ENCODE peak calls at places on chromosomes 1 and 21, in eight cellular contexts. One of them, this sample, is unnamed.
A peak's percentile ranks its signal among the peaks of the same experiment; 100 is the strongest.

GRCh38 chr1:97252076-97252475 is 530.5 kb downstream of the PTBP2 start:
- DNase-seq in SK-N-SH: no peak
- DNase-seq in ovary: no peak
- DNase-seq in tibial nerve: peak; percentile 12
- DNase-seq in esophagus muscularis mucosa: no peak
- DNase-seq in suprapubic skin: peak; percentile 81
- DNase-seq in H1: no peak
- DNase-seq in K562: no peak
- DNase-seq in this sample: no peak

GRCh38 chr1:89085781-89086180 is 20.8 kb upstream of the GBP1 start:
- DNase-seq in SK-N-SH: peak; percentile 62
- DNase-seq in ovary: no peak
- DNase-seq in tibial nerve: no peak
- DNase-seq in esophagus muscularis mucosa: no peak
- DNase-seq in suprapubic skin: no peak
- DNase-seq in H1: no peak
- DNase-seq in K562: peak; percentile 56
- DNase-seq in this sample: peak; percentile 38

GRCh38 chr1:2526824-2527552 is 592 bp upstream of the PANK4 start:
- DNase-seq in SK-N-SH: no peak
- DNase-seq in ovary: no peak
- DNase-seq in tibial nerve: no peak
- DNase-seq in esophagus muscularis mucosa: no peak
- DNase-seq in suprapubic skin: no peak
- DNase-seq in H1: no peak
- DNase-seq in K562: no peak
- DNase-seq in this sample: no peak

GRCh38 chr21:42404534-42404933 is 832 bp downstream of the UBASH3A start:
- DNase-seq in SK-N-SH: no peak
- DNase-seq in ovary: no peak
- DNase-seq in tibial nerve: no peak
- DNase-seq in esophagus muscularis mucosa: no peak
- DNase-seq in suprapubic skin: no peak
- DNase-seq in H1: no peak
- DNase-seq in K562: peak; percentile 40
- DNase-seq in this sample: no peak

GRCh38 chr1:45752441-45753052 is 2.1 kb upstream of the IPP start:
- DNase-seq in SK-N-SH: no peak
- DNase-seq in ovary: no peak
- DNase-seq in tibial nerve: no peak
- DNase-seq in esophagus muscularis mucosa: no peak
- DNase-seq in suprapubic skin: no peak
- DNase-seq in H1: no peak
- DNase-seq in K562: no peak
- DNase-seq in this sample: no peak

GRCh38 chr1:151290709-151291303 is 8.7 kb downstream of the ZNF687 start:
- DNase-seq in SK-N-SH: no peak
- DNase-seq in ovary: no peak
- DNase-seq in tibial nerve: no peak
- DNase-seq in esophagus muscularis mucosa: no peak
- DNase-seq in suprapubic skin: no peak
- DNase-seq in H1: no peak
- DNase-seq in K562: no peak
- DNase-seq in this sample: no peak

GRCh38 chr1:14970799-14971141 is 182.8 kb upstream of the TMEM51 start:
- DNase-seq in SK-N-SH: no peak
- DNase-seq in ovary: no peak
- DNase-seq in tibial nerve: no peak
- DNase-seq in esophagus muscularis mucosa: no peak
- DNase-seq in suprapubic skin: no peak
- DNase-seq in H1: no peak
- DNase-seq in K562: no peak
- DNase-seq in this sample: no peak

GRCh38 chr1:78254517-78254916 is 208.8 kb downstream of the GIPC2 start:
- DNase-seq in SK-N-SH: no peak
- DNase-seq in ovary: no peak
- DNase-seq in tibial nerve: no peak
- DNase-seq in esophagus muscularis mucosa: no peak
- DNase-seq in suprapubic skin: no peak
- DNase-seq in H1: no peak
- DNase-seq in K562: no peak
- DNase-seq in this sample: no peak

GRCh38 chr1:234544094-234544579 is 65.2 kb upstream of the TARBP1 start:
- DNase-seq in SK-N-SH: peak; percentile 86
- DNase-seq in ovary: peak; percentile 88
- DNase-seq in tibial nerve: peak; percentile 82
- DNase-seq in esophagus muscularis mucosa: no peak
- DNase-seq in suprapubic skin: no peak
- DNase-seq in H1: no peak
- DNase-seq in K562: peak; percentile 65
- DNase-seq in this sample: peak; percentile 58

GRCh38 chr1:220371324-220371723 is 99.1 kb upstream of the RAB3GAP2 start:
- DNase-seq in SK-N-SH: no peak
- DNase-seq in ovary: no peak
- DNase-seq in tibial nerve: no peak
- DNase-seq in esophagus muscularis mucosa: peak; percentile 79
- DNase-seq in suprapubic skin: no peak
- DNase-seq in H1: no peak
- DNase-seq in K562: peak; percentile 20
- DNase-seq in this sample: no peak

GRCh38 chr1:224447251-224447650 is 12.7 kb upstream of the WDR26 start:
- DNase-seq in SK-N-SH: no peak
- DNase-seq in ovary: no peak
- DNase-seq in tibial nerve: peak; percentile 48
- DNase-seq in esophagus muscularis mucosa: no peak
- DNase-seq in suprapubic skin: no peak
- DNase-seq in H1: no peak
- DNase-seq in K562: no peak
- DNase-seq in this sample: no peak

GRCh38 chr21:29218749-29219148 is 80.0 kb upstream of the BACH1 start:
- DNase-seq in SK-N-SH: no peak
- DNase-seq in ovary: no peak
- DNase-seq in tibial nerve: no peak
- DNase-seq in esophagus muscularis mucosa: no peak
- DNase-seq in suprapubic skin: no peak
- DNase-seq in H1: no peak
- DNase-seq in K562: no peak
- DNase-seq in this sample: no peak

GRCh38 chr1:198483006-198483405 is 57.5 kb downstream of the ATP6V1G3 start:
- DNase-seq in SK-N-SH: no peak
- DNase-seq in ovary: no peak
- DNase-seq in tibial nerve: no peak
- DNase-seq in esophagus muscularis mucosa: no peak
- DNase-seq in suprapubic skin: no peak
- DNase-seq in H1: no peak
- DNase-seq in K562: no peak
- DNase-seq in this sample: no peak

GRCh38 chr1:182633657-182634281 is 29.6 kb upstream of the RGS16 start:
- DNase-seq in SK-N-SH: peak; percentile 52
- DNase-seq in ovary: no peak
- DNase-seq in tibial nerve: no peak
- DNase-seq in esophagus muscularis mucosa: no peak
- DNase-seq in suprapubic skin: no peak
- DNase-seq in H1: no peak
- DNase-seq in K562: no peak
- DNase-seq in this sample: no peak

GRCh38 chr1:225848044-225848955 is 33.9 kb downstream of the TMEM63A start:
- DNase-seq in SK-N-SH: no peak
- DNase-seq in ovary: no peak
- DNase-seq in tibial nerve: no peak
- DNase-seq in esophagus muscularis mucosa: no peak
- DNase-seq in suprapubic skin: no peak
- DNase-seq in H1: no peak
- DNase-seq in K562: no peak
- DNase-seq in this sample: no peak

GRCh38 chr1:243924188-243924587 is 74.1 kb upstream of the AKT3 start:
- DNase-seq in SK-N-SH: no peak
- DNase-seq in ovary: no peak
- DNase-seq in tibial nerve: no peak
- DNase-seq in esophagus muscularis mucosa: no peak
- DNase-seq in suprapubic skin: no peak
- DNase-seq in H1: no peak
- DNase-seq in K562: no peak
- DNase-seq in this sample: no peak

GRCh38 chr1:13224480-13225060 is 1.4 kb downstream of the PRAMEF18 start:
- DNase-seq in SK-N-SH: no peak
- DNase-seq in ovary: no peak
- DNase-seq in tibial nerve: peak; percentile 4
- DNase-seq in esophagus muscularis mucosa: peak; percentile 92
- DNase-seq in suprapubic skin: no peak
- DNase-seq in H1: peak; percentile 10
- DNase-seq in K562: no peak
- DNase-seq in this sample: peak; percentile 23

GRCh38 chr1:66532798-66533783 is 862 bp upstream of the SGIP1 start:
- DNase-seq in SK-N-SH: peak; percentile 53
- DNase-seq in ovary: peak; percentile 8
- DNase-seq in tibial nerve: no peak
- DNase-seq in esophagus muscularis mucosa: no peak
- DNase-seq in suprapubic skin: no peak
- DNase-seq in H1: peak; percentile 62
- DNase-seq in K562: peak; percentile 14
- DNase-seq in this sample: no peak

GRCh38 chr1:90835661-90836344 is 118.7 kb upstream of the BARHL2 start:
- DNase-seq in SK-N-SH: no peak
- DNase-seq in ovary: no peak
- DNase-seq in tibial nerve: no peak
- DNase-seq in esophagus muscularis mucosa: no peak
- DNase-seq in suprapubic skin: no peak
- DNase-seq in H1: peak; percentile 80
- DNase-seq in K562: no peak
- DNase-seq in this sample: no peak

GRCh38 chr1:214354440-214355148 is 73.6 kb downstream of the SMYD2 start:
- DNase-seq in SK-N-SH: peak; percentile 50
- DNase-seq in ovary: no peak
- DNase-seq in tibial nerve: no peak
- DNase-seq in esophagus muscularis mucosa: no peak
- DNase-seq in suprapubic skin: no peak
- DNase-seq in H1: no peak
- DNase-seq in K562: no peak
- DNase-seq in this sample: no peak

GRCh38 chr1:11851171-11851570 is 3.6 kb upstream of the NPPA start:
- DNase-seq in SK-N-SH: no peak
- DNase-seq in ovary: no peak
- DNase-seq in tibial nerve: no peak
- DNase-seq in esophagus muscularis mucosa: no peak
- DNase-seq in suprapubic skin: no peak
- DNase-seq in H1: no peak
- DNase-seq in K562: no peak
- DNase-seq in this sample: no peak
- TF ChIP-seq EP300 in SK-N-SH: no peak
- TF ChIP-seq EP300 in ovary: no peak
- TF ChIP-seq EP300 in tibial nerve: no peak
- TF ChIP-seq EP300 in esophagus muscularis mucosa: no peak
- TF ChIP-seq EP300 in suprapubic skin: no peak
- TF ChIP-seq EP300 in H1: no peak
- TF ChIP-seq EP300 in K562: no peak
- TF ChIP-seq EP300 in this sample: no peak

DNA sequence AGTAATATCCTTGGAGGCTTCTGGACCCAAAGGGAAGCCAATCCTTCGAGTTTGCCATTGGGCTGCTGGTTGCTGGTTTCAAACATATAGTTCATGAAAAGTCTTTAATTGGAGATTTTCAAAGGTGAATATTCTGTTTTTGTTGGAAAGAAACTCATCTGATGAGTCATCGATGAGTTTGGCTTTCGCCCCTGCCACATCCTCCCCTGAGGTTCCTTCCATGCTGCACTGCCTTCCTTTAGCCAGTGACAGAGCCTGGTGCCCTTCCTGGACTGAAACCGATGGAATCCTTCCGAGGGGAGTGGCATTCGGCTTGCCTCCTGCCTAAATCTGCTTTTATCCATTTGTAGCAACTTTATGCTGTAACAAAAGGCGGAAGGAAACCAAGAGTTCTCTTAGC is 550.0 kb downstream of the KIF26B start:
- DNase-seq in SK-N-SH: no peak
- DNase-seq in ovary: no peak
- DNase-seq in tibial nerve: no peak
- DNase-seq in esophagus muscularis mucosa: no peak
- DNase-seq in suprapubic skin: no peak
- DNase-seq in H1: no peak
- DNase-seq in K562: no peak
- DNase-seq in this sample: no peak
- TF ChIP-seq EP300 in SK-N-SH: no peak
- TF ChIP-seq EP300 in ovary: no peak
- TF ChIP-seq EP300 in tibial nerve: no peak
- TF ChIP-seq EP300 in esophagus muscularis mucosa: no peak
- TF ChIP-seq EP300 in suprapubic skin: no peak
- TF ChIP-seq EP300 in H1: no peak
- TF ChIP-seq EP300 in K562: no peak
- TF ChIP-seq EP300 in this sample: no peak

DNA sequence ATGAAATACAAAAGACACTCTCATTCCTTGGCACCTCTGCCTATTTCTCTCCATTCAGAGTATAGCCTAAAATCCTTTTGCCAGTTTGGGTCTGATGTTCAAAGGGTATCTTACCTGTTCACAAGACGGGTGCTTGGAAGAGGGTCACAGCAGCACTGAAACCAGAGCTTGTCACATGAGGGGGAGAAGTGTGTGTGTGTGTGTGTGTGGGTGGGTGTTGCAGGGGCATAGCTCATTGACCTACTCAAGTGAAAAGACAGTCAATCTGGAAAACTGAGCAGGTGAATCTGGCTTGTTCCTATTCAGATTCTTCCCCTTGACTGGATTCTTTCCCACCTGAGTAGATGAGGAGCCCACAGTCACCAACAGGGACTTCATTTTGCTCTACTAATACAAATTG is 63.9 kb downstream of the KCTD3 start:
- DNase-seq in SK-N-SH: no peak
- DNase-seq in ovary: no peak
- DNase-seq in tibial nerve: no peak
- DNase-seq in esophagus muscularis mucosa: no peak
- DNase-seq in suprapubic skin: no peak
- DNase-seq in H1: no peak
- DNase-seq in K562: no peak
- DNase-seq in this sample: no peak
- TF ChIP-seq EP300 in SK-N-SH: no peak
- TF ChIP-seq EP300 in ovary: no peak
- TF ChIP-seq EP300 in tibial nerve: no peak
- TF ChIP-seq EP300 in esophagus muscularis mucosa: no peak
- TF ChIP-seq EP300 in suprapubic skin: no peak
- TF ChIP-seq EP300 in H1: no peak
- TF ChIP-seq EP300 in K562: no peak
- TF ChIP-seq EP300 in this sample: no peak

DNA sequence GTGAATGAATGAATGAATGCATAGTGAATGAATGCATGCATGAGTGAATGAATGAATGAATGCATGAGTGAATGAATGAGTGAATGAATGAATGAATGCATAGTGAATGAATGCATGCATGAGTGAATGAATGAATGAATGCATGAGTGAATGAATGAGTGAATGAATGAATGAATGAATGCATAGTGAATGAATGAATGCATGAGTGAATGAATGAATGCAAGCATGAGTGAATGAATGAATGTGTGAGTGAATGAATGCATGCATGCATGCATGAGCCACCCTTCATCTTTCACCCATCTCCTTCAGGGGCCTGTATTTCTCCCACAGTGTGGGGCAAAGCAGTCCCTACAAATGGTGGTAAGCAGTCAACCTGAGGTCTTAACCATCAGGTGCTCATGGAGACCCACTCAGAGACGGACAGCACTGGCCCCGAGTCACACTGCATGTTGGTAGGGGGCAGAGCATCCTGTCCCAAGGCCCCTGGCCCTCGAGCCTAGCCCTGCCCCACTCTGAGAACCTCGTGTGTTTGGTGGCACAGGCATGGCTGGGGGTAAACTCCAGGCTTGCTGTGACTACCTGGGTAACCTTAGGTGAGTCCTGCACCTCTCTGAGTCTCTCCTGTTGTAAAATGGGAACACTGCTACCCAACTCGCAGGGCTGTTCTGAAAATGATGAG is 28.0 kb upstream of the PAX7 start:
- DNase-seq in SK-N-SH: no peak
- DNase-seq in ovary: no peak
- DNase-seq in tibial nerve: no peak
- DNase-seq in esophagus muscularis mucosa: no peak
- DNase-seq in suprapubic skin: no peak
- DNase-seq in H1: no peak
- DNase-seq in K562: no peak
- DNase-seq in this sample: no peak
- TF ChIP-seq EP300 in SK-N-SH: no peak
- TF ChIP-seq EP300 in ovary: no peak
- TF ChIP-seq EP300 in tibial nerve: no peak
- TF ChIP-seq EP300 in esophagus muscularis mucosa: no peak
- TF ChIP-seq EP300 in suprapubic skin: no peak
- TF ChIP-seq EP300 in H1: no peak
- TF ChIP-seq EP300 in K562: no peak
- TF ChIP-seq EP300 in this sample: no peak

This sample was measured in stomach.